ENCODE peak calls at places on chromosomes 13 and 19, in nine cellular contexts. Z is stimulated activated CD4-positive, alpha-beta T cell treated with anti-CD3 and anti-CD28 coated beads, Interleukin-4, amount 100 ng/mL, for 4 hours; Y is foreskin fibroblast; D is CD8-positive, alpha-beta T cell; B is HL-60; E is NCI-H345; V is stimulated activated CD8-positive, alpha-beta memory T cell treated with anti-CD3 and anti-CD28 coated beads, Interleukin-2, amount 100 ng/mL, for 48 hours; G is NCI-H2107; R is lower leg skin. P is an unnamed sample.

GRCh38 chr19:3409346-3410064 is 43.1 kb downstream of the NFIC start:
- DNase-seq in Y (no peak), V (no peak), G (no peak), D (no peak), Z (no peak), R (peak), B (no peak), E (peak), P (no peak)

GRCh38 chr13:74129500-74130144 is 4.6 kb downstream of the KLF12 start:
- DNase-seq in Y (no peak), D (no peak), Z (no peak), G (no peak), E (no peak), B (no peak), R (no peak), V (no peak), P (no peak)

GRCh38 chr13:61466280-61466679 is 50.6 kb upstream of the PCDH20 start:
- DNase-seq in E (no peak), D (no peak), G (no peak), Y (no peak), Z (no peak), B (no peak), V (no peak), R (no peak), P (no peak)

GRCh38 chr13:99969934-99970760 is 1.4 kb downstream of the ZIC5 start:
- DNase-seq in Z (no peak), B (no peak), E (peak), G (no peak), V (no peak), Y (no peak), D (no peak), R (no peak), P (no peak)

GRCh38 chr13:102091231-102091630 is 310.6 kb downstream of the FGF14 start:
- DNase-seq in D (no peak), V (no peak), Y (no peak), B (no peak), R (no peak), G (no peak), Z (no peak), E (no peak), P (no peak)

GRCh38 chr13:69077267-69077666 is 1030.4 kb upstream of the ATXN8OS start:
- DNase-seq in E (no peak), Y (no peak), D (no peak), G (no peak), B (no peak), Z (no peak), R (no peak), V (no peak), P (no peak)

GRCh38 chr19:585551-586110 is 4.0 kb upstream of the HCN2 start:
- DNase-seq in Z (no peak), D (no peak), Y (no peak), G (no peak), R (no peak), B (no peak), E (no peak), V (no peak), P (no peak)

GRCh38 chr19:56705939-56706338 is 34.4 kb upstream of the ZNF835 start:
- DNase-seq in E (no peak), D (no peak), R (no peak), Y (no peak), B (no peak), V (no peak), Z (no peak), G (no peak), P (no peak)

GRCh38 chr13:102566513-102566912 is 30.3 kb upstream of the TPP2 start:
- DNase-seq in R (no peak), G (no peak), B (no peak), D (no peak), Z (no peak), Y (no peak), V (no peak), E (no peak), P (no peak)

GRCh38 chr13:58906329-58907007 is 1257.3 kb downstream of the DIAPH3 start:
- DNase-seq in Y (no peak), Z (no peak), E (no peak), R (no peak), G (no peak), V (no peak), B (no peak), D (no peak), P (no peak)

GRCh38 chr19:35932291-35932936 is 3.8 kb upstream of the LRFN3 start:
- DNase-seq in E (peak), R (no peak), G (no peak), D (no peak), Y (no peak), Z (no peak), B (no peak), V (no peak), P (no peak)

GRCh38 chr13:85266771-85267170 is 532.4 kb downstream of the SLITRK6 start:
- DNase-seq in V (no peak), B (no peak), Y (no peak), Z (no peak), D (no peak), G (no peak), R (no peak), E (no peak), P (no peak)

GRCh38 chr13:76016799-76017198 is 380.7 kb downstream of the LMO7 start:
- DNase-seq in V (no peak), R (no peak), Z (no peak), E (peak), B (no peak), D (no peak), G (no peak), Y (no peak), P (no peak)

GRCh38 chr19:33459220-33459619 is 62.4 kb downstream of the PEPD start:
- DNase-seq in Y (no peak), V (no peak), D (no peak), B (no peak), R (peak), E (no peak), G (no peak), Z (no peak), P (no peak)

GRCh38 chr13:107590556-107590955 is 624.8 kb downstream of the LIG4 start:
- DNase-seq in E (no peak), R (no peak), Z (no peak), Y (no peak), B (no peak), D (no peak), G (no peak), V (no peak), P (no peak)

GRCh38 chr19:34259367-34259865 is 5.1 kb downstream of the GARRE1 start:
- DNase-seq in D (no peak), B (no peak), R (no peak), Z (no peak), Y (no peak), E (peak), V (no peak), G (no peak), P (peak)

GRCh38 chr19:19146000-19146608 is 7.8 kb upstream of the TMEM161A start:
- DNase-seq in B (peak), Y (peak), Z (peak), E (peak), V (peak), G (peak), D (peak), R (peak), P (peak)

GRCh38 chr13:109500146-109500773 is 286.1 kb downstream of the IRS2 start:
- DNase-seq in B (no peak), D (no peak), R (no peak), E (no peak), V (no peak), Y (no peak), G (no peak), Z (no peak), P (no peak)

GRCh38 chr13:106340249-106340648 is 195.2 kb downstream of the EFNB2 start:
- DNase-seq in Y (no peak), G (no peak), D (no peak), R (no peak), B (no peak), Z (no peak), E (no peak), V (no peak), P (no peak)

GRCh38 chr19:3695986-3696659 is 4.1 kb downstream of the PIP5K1C start:
- DNase-seq in B (no peak), Y (no peak), G (no peak), V (no peak), R (no peak), Z (no peak), D (no peak), E (no peak), P (no peak)

GRCh38 chr19:12884627-12884925 is 2.4 kb downstream of the KLF1 start:
- DNase-seq in V (no peak), D (no peak), R (no peak), E (no peak), B (no peak), G (no peak), Y (no peak), Z (no peak), P (no peak)

GRCh38 chr13:71591380-71591779 is 275.6 kb downstream of the DACH1 start:
- DNase-seq in Y (no peak), D (no peak), G (no peak), Z (no peak), B (no peak), E (no peak), V (no peak), R (no peak), P (no peak)

GRCh38 chr13:49954674-49955455 is 18.7 kb upstream of the SPRYD7 start:
- DNase-seq in Y (no peak), Z (no peak), B (no peak), D (no peak), V (no peak), E (no peak), R (no peak), G (no peak), P (peak)

GRCh38 chr13:60482012-60482411 is 85.0 kb downstream of the TDRD3 start:
- DNase-seq in V (no peak), G (no peak), Y (no peak), R (no peak), E (no peak), D (no peak), Z (no peak), B (no peak), P (no peak)

GRCh38 chr19:8392017-8392591 is 1.9 kb downstream of the RAB11B start:
- DNase-seq in B (no peak), E (no peak), R (no peak), V (no peak), Z (no peak), Y (no peak), G (no peak), D (no peak), P (no peak)

GRCh38 chr13:111575276-111575675 is 254.8 kb downstream of the TEX29 start:
- DNase-seq in E (no peak), D (no peak), Y (no peak), B (no peak), G (no peak), Z (no peak), R (no peak), V (no peak), P (no peak)

GRCh38 chr19:10268077-10268476 is 2.8 kb upstream of the ICAM1 start:
- DNase-seq in B (no peak), D (no peak), Z (no peak), R (no peak), V (no peak), G (no peak), E (no peak), Y (no peak), P (no peak)

GRCh38 chr19:12365094-12365371 is 450 bp downstream of the ZNF442 start:
- DNase-seq in E (no peak), Z (no peak), D (no peak), V (no peak), B (no peak), R (peak), Y (peak), G (no peak), P (peak)

GRCh38 chr19:40398417-40399056 is 8.6 kb upstream of the HIPK4 start:
- DNase-seq in B (peak), R (peak), Y (no peak), D (peak), Z (peak), V (peak), G (no peak), E (no peak), P (no peak)

GRCh38 chr13:25608181-25608580 is 236.4 kb downstream of the ATP8A2 start:
- DNase-seq in Y (no peak), R (no peak), G (no peak), D (no peak), B (no peak), Z (no peak), V (no peak), E (peak), P (no peak)

GRCh38 chr19:46471116-46471733 is at the start of gene PNMA8A:
- DNase-seq in B (no peak), G (peak), Z (no peak), V (no peak), R (no peak), Y (peak), E (peak), D (no peak), P (peak)